ENCODE peak calls at places on chromosomes 16 and 17, in six cellular contexts. H, M, R, F, W and Z are unnamed samples. For H3K4me1 and H3K9me3, the result is how much of the 10 kb centered on the place peaks cover.

GRCh38 chr17:21168555-21168865 is 41.7 kb downstream of the DHRS7B start:
- DNase-seq in M (no peak), H (no peak), W (no peak), F (no peak), R (no peak), Z (no peak)

GRCh38 chr17:12985431-12986285 is 32.2 kb downstream of the ELAC2 start:
- DNase-seq in M (no peak), R (peak), H (no peak), F (no peak), W (no peak), Z (no peak)

GRCh38 chr17:58325976-58326468 is 2.6 kb downstream of the TSPOAP1 start:
- DNase-seq in H (peak), F (peak), W (no peak), R (no peak), M (no peak), Z (no peak)

GRCh38 chr17:2009737-2010136 is 15.4 kb downstream of the RTN4RL1 start:
- DNase-seq in M (no peak), H (no peak), R (no peak), W (no peak), F (no peak), Z (no peak)

GRCh38 chr17:82212331-82213250 is at the start of gene CCDC57:
- DNase-seq in H (peak), W (peak), F (peak), M (peak), R (peak), Z (peak)

GRCh38 chr17:58382108-58382884 is 30.3 kb upstream of the SUPT4H1 start:
- DNase-seq in W (no peak), R (no peak), M (no peak), F (no peak), H (no peak), Z (no peak)

GRCh38 chr17:78997231-78997741 is 12.3 kb downstream of the CANT1 start:
- DNase-seq in F (no peak), H (no peak), R (no peak), W (no peak), M (no peak), Z (peak)

GRCh38 chr16:54143410-54143809 is 143.2 kb downstream of the IRX3 start:
- DNase-seq in F (no peak), R (no peak), M (no peak), H (no peak), W (no peak), Z (no peak)

GRCh38 chr16:49352923-49353322 is 20.7 kb upstream of the C16orf78 start:
- DNase-seq in F (peak), W (peak), R (no peak), H (no peak), M (no peak), Z (no peak)

GRCh38 chr16:55035037-55035436 is 104.4 kb downstream of the IRX5 start:
- DNase-seq in R (no peak), H (peak), M (peak), F (peak), W (peak), Z (peak)

GRCh38 chr17:64331946-64332493 is 58.6 kb downstream of the PECAM1 start:
- DNase-seq in F (no peak), H (peak), R (peak), M (no peak), W (peak), Z (no peak)

GRCh38 chr16:29700253-29700987 is 21.4 kb downstream of the QPRT start:
- DNase-seq in M (peak), W (peak), F (peak), H (peak), R (peak), Z (peak)

GRCh38 chr17:846901-847777 is 65.0 kb downstream of the MRM3 start:
- DNase-seq in W (peak), H (no peak), M (no peak), R (no peak), F (no peak), Z (no peak)

GRCh38 chr17:27240802-27241155 is 53.1 kb upstream of the WSB1 start:
- DNase-seq in F (no peak), M (no peak), H (no peak), W (no peak), R (no peak), Z (no peak)

GRCh38 chr17:82851381-82851780 is 11.6 kb upstream of the ZNF750 start:
- DNase-seq in R (no peak), H (no peak), W (no peak), F (no peak), M (no peak), Z (no peak)

GRCh38 chr17:77218902-77219301 is 78.1 kb downstream of the SEC14L1 start:
- DNase-seq in M (no peak), H (peak), F (no peak), W (no peak), R (no peak), Z (no peak)

GRCh38 chr17:83073389-83074063 is 5.9 kb upstream of the METRNL start:
- DNase-seq in R (no peak), H (no peak), W (no peak), M (peak), F (no peak), Z (peak)

GRCh38 chr17:73196500-73196899 is 3.6 kb downstream of the COG1 start:
- DNase-seq in H (no peak), M (peak), F (peak), R (no peak), W (peak), Z (peak)

GRCh38 chr16:17780181-17780580 is 309.4 kb upstream of the XYLT1 start:
- DNase-seq in H (no peak), F (no peak), R (no peak), W (no peak), M (no peak), Z (no peak)

GRCh38 chr16:31351246-31351936 is 3.6 kb upstream of the ITGAX start:
- DNase-seq in W (no peak), F (no peak), M (no peak), H (no peak), R (no peak), Z (no peak)

GRCh38 chr16:31354394-31355291 is at the start of gene ITGAX:
- DNase-seq in M (peak), W (peak), R (peak), F (peak), H (peak), Z (peak)

GRCh38 chr16:31350275-31351005 is 4.5 kb upstream of the ITGAX start:
- DNase-seq in H (no peak), W (no peak), M (no peak), R (no peak), F (no peak), Z (peak)

GRCh38 chr16:31351937-31352315 is 3.0 kb upstream of the ITGAX start:
- DNase-seq in W (no peak), R (no peak), H (peak), M (no peak), F (no peak), Z (no peak)

DNA sequence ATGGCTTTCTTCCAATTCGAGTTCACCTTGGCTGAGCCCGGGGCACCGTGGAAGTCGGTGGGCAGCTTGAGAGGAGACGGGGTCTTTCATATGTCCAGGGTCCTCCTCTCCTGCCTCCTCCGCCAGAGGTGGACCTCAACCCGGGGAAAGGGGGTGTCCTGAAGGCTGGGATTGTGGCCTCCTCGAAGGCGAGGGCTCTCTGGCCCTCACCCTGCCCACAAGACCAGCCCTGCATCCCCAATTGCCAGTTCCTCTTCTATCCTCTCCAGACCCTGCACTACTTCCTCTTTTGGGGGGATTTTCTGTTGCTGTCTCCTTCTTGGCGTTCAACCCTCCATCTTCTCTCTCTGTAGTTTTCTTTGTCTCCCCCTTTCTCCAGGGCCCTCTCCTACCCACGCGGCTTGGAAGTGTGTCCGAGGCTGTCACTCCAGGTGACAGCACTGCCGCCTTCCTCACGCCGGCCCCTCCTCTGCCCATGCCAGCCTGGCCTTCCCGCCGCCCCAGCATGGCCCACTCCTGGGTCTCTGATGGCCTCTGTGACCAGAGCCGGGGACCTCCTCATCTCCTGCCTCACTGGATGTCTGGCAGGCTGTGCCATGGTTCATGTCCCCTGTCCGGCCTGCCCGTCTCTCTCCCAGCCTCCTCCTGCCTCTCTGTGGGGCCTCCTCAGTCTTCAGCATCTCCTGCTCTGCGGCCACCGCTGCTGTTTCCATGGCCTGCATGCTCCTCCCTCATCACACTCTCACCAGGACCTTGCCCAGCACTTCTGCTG is 2.4 kb upstream of the ITGAX start:
- DNase-seq in R (no peak), M (no peak), W (no peak), F (no peak), H (no peak), Z (no peak)
- TF ChIP-seq POLR2A in R (no peak), M (no peak), W (no peak), F (no peak), H (no peak), Z (no peak)

GRCh38 chr17:50620848-50621247 is 13.8 kb upstream of the ABCC3 start:
- DNase-seq in F (no peak), H (no peak), R (no peak), W (no peak), M (no peak), Z (no peak)
- H3K4me1 ChIP-seq in F (under half), H (under half), R (under half), W (under half), M (under half), Z (under half)

DNA sequence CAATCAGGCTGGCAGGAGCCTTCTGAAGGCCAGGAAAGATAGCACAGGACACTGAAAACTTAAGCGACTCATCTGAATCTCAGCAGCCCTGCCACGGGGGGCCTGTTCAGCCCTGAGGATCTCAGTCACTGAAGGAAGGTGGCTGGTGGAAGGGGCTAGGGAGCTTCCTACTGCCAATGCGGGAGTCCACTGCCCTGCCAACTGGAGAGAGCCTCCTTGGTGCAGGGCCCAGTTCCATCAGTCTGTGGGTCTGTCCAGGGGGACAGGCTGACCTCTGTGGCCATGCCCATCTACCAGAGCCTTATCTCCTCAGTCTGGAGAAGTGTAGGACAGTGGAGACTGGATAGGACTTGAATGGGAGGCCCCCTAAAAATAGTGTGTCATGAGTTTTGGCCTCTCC is 1851.6 kb downstream of the TP53TG3F start:
- DNase-seq in W (no peak), F (no peak), H (no peak), M (no peak), R (no peak), Z (no peak)
- H3K9me3 ChIP-seq in W (under half), F (under half), H (half or more), M (under half), R (under half), Z (under half)

DNA sequence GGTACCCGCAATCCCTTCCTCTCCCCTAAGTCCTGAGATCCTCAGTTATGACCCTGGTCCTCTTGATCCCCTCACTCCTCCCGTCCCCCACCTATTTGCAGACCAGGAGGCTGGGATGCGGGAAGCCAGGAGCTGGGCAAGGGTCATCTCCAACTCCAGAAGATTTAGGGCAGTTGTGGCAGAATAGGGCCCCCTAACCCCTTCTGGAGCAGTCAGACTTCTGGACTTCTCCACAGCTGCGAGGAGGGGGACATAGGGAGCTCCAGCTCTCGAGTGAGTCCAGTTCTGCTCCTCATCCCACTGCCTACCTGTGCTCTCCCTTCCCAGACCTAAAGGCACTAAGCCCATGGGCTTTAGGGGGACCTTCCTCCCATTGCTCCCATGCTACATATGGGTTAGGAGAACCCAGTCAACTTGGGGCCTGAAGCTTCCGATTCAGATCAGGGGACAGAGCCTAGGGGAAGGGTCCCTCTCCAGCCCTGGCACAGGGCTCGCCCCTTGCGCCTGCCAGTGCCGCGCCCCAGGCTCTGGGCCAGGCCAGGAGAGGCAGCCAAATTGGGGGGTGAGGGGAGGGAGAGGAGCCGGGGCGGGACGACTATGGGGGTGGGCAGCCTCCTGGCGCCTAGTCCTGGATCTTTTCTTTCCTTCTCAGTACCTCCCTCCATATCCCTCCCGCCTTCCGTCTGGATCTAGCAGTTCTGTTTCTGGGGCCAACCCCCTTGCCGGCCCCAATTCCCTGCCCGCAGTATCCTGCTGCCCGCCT is 1.4 kb downstream of the WNK4 start:
- DNase-seq in F (no peak), M (peak), R (no peak), W (no peak), H (peak), Z (no peak)
- TF ChIP-seq POLR2A in F (no peak), M (no peak), R (no peak), W (no peak), H (no peak), Z (no peak)

GRCh38 chr16:11792404-11793260 is 4.4 kb downstream of the ZC3H7A start:
- DNase-seq in W (peak), R (no peak), F (no peak), M (peak), H (no peak), Z (no peak)
- H3K4me1 ChIP-seq in W (under half), R (under half), F (under half), M (half or more), H (half or more), Z (under half)

DNA sequence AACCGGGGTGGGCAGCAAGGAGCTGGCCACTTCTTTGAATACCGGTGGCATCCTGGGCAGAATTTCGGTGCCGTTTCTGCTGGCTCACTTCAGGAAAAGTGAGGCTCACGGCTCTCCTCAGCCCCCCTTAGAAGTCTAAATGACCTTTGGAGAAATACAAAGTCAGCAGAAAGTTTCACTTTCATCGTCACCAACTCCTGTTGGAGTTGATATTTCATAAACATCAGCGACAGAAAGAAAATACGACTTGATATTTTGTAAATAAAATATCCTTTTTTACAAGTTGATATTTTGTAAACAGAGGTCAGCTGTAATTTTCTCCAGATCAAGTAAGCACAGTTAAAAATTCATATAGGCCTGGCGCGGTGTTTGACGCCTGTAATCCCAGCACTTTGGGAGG is 781 bp downstream of the ZNF75A start:
- DNase-seq in R (no peak), H (no peak), F (no peak), M (no peak), W (no peak), Z (no peak)
- H3K9me3 ChIP-seq in R (under half), H (half or more), F (half or more), M (under half), W (under half), Z (under half)

GRCh38 chr16:21301895-21302291 is 23.8 kb upstream of the CRYM start:
- DNase-seq in M (no peak), H (no peak), W (no peak), F (no peak), R (no peak), Z (no peak)

GRCh38 chr16:21301168-21301894 is 23.2 kb upstream of the CRYM start:
- DNase-seq in R (peak), M (peak), H (peak), F (peak), W (peak), Z (peak)

GRCh38 chr16:21302454-21302853 is 24.4 kb upstream of the CRYM start:
- DNase-seq in H (no peak), F (no peak), W (no peak), M (no peak), R (no peak), Z (no peak)

GRCh38 chr16:21302898-21303528 is 24.9 kb upstream of the CRYM start:
- DNase-seq in M (no peak), H (no peak), F (peak), W (no peak), R (no peak), Z (no peak)

DNA sequence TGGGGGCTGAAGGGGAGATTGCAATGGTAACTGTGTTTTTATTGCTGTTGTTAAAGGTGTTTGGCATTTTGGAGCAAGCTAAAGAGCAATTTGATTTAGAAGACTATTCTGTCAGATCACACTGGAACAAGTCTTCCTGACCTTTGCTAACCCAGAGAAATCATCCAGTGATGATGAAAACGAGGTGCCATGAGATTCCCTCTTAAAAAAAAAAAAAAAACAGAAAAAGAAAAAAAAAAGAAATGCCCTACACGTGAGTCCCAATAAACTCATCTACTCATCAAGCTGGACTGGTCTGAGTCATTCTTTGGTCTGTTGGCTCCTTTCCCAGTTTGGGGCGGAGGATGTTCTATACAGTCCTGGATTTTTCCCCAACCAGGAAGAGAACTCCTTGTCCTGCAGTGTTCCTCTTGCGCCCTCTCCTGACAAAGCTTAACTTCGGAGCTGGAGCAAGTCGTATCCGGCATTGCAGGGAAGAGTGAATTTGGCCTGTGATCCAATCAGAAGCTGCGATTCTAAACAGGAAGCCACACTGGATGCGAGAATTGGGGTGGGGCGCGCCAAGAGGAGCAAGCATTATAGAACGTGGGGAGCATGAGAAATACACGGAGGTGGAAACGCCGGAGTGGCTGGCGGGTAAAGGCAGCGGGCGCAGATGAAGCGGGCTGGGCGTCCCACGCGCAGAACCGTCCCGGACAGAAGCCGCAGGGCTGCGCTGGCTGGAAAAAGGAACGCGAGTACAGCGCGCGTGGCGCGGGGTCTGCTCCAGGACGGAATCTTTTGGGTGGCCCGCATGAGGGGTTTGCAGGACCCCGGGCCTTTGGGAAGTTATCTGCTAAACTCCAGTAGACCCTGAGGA is 22.4 kb upstream of the CRYM start:
- DNase-seq in H (peak), R (peak), F (peak), W (peak), M (peak), Z (peak)
- TF ChIP-seq POLR2A in H (no peak), R (no peak), F (peak), W (peak), M (no peak), Z (no peak)

GRCh38 chr17:81094744-81095607 is 60.0 kb downstream of the BAIAP2 start:
- DNase-seq in F (peak), H (no peak), R (peak), W (peak), M (peak), Z (no peak)

GRCh38 chr17:81093576-81094223 is 58.7 kb downstream of the BAIAP2 start:
- DNase-seq in H (no peak), W (no peak), F (no peak), R (no peak), M (no peak), Z (no peak)

GRCh38 chr17:81092518-81093095 is 57.7 kb downstream of the BAIAP2 start:
- DNase-seq in M (peak), R (no peak), F (no peak), W (no peak), H (no peak), Z (no peak)

GRCh38 chr17:81095608-81095888 is 60.6 kb downstream of the BAIAP2 start:
- DNase-seq in R (no peak), H (no peak), M (no peak), F (no peak), W (no peak), Z (no peak)

DNA sequence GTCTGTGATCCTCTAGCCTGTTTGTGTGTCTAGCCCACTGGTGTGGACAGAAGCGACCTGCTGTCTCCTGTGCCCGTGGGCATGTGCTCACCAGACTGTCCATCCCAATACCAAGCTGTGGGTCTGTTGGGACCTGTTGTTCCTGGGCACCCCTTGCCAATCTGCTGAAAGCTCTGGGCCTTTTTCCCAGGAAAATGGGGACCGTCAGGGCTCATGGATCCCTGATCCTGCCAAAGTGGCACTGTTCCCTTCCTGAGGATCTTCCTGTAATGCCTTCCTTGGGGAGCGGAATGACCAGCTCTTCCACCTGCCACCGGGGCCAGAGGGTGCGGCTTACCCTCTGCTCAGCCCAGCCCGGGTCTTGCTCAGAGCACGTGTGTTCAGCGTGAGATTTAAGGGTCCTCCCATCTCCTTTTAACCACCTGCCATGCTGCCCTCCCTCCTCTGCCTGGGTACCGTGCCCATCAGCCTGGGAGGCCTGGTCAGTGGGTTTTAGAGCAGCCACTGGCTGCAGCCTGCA is 59.3 kb downstream of the BAIAP2 start:
- DNase-seq in W (no peak), F (no peak), H (no peak), R (no peak), M (no peak), Z (no peak)
- H3K4me1 ChIP-seq in W (under half), F (half or more), H (half or more), R (half or more), M (half or more), Z (under half)

GRCh38 chr17:22692066-22692800 is 999.9 kb downstream of the KCNJ18 start:
- DNase-seq in R (no peak), H (peak), M (no peak), W (no peak), F (no peak), Z (no peak)
- H3K9me3 ChIP-seq in R (under half), H (under half), M (under half), W (under half), F (under half), Z (under half)